ENCODE peak calls at places on chromosomes 7 and 10, in eight cellular contexts. I is activated T-helper 9 cell treated with anti-CD3 and anti-CD28 coated beads, Interleukin-2, amount 50 U/mL, for 16 hours; M is NCI-H2029; T is NCI-H1105 treated with DMSO at 0.1 percent for 48 hours; B is heart left ventricle; F is mesothelial cell of epicardium; C is Right ventricle myocardium inferior; A is activated CD4-positive, alpha-beta T cell treated with anti-CD3 and anti-CD28 coated beads for 48 hours. N is an unnamed sample.

GRCh38 chr10:77163670-77164348 is 473.8 kb downstream of the KCNMA1 start:
- DNase-seq in I (no peak), M (no peak), T (no peak), B (no peak), F (no peak), C (no peak), A (no peak), N (peak; percentile 95)

GRCh38 chr10:3943695-3944257 is 158.8 kb upstream of the KLF6 start:
- DNase-seq in I (no peak), M (no peak), T (no peak), B (no peak), F (no peak), C (no peak), A (no peak), N (no peak)

GRCh38 chr7:44615149-44615611 is 8.8 kb downstream of the OGDH start:
- DNase-seq in I (no peak), M (no peak), T (no peak), B (peak; percentile 52), F (no peak), C (no peak), A (no peak), N (no peak)

GRCh38 chr7:134562136-134562535 is 13.2 kb downstream of the AKR1B15 start:
- DNase-seq in I (no peak), M (no peak), T (no peak), B (no peak), F (no peak), C (no peak), A (no peak), N (peak; percentile 81)

GRCh38 chr7:128200376-128200775 is 40.7 kb upstream of the LEP start:
- DNase-seq in I (no peak), M (no peak), T (no peak), B (no peak), F (no peak), C (no peak), A (no peak), N (no peak)

GRCh38 chr7:158110034-158110590 is 477.5 kb downstream of the PTPRN2 start:
- DNase-seq in I (no peak), M (no peak), T (no peak), B (no peak), F (no peak), C (no peak), A (no peak), N (no peak)

GRCh38 chr7:44136731-44137130 is 4.4 kb downstream of the MYL7 start:
- DNase-seq in I (no peak), M (no peak), T (no peak), B (no peak), F (no peak), C (no peak), A (no peak), N (no peak)

GRCh38 chr10:93063217-93063976 is 2.8 kb downstream of the CYP26C1 start:
- DNase-seq in I (no peak), M (no peak), T (no peak), B (no peak), F (no peak), C (no peak), A (no peak), N (no peak)

GRCh38 chr7:77985232-77985973 is 186.8 kb downstream of the PHTF2 start:
- DNase-seq in I (no peak), M (no peak), T (no peak), B (no peak), F (no peak), C (no peak), A (no peak), N (no peak)

GRCh38 chr7:85030893-85031292 is 156.0 kb downstream of the SEMA3D start:
- DNase-seq in I (no peak), M (no peak), T (peak; percentile 22), B (no peak), F (no peak), C (no peak), A (no peak), N (peak; percentile 37)

GRCh38 chr10:101766306-101766705 is 9.6 kb downstream of the FGF8 start:
- DNase-seq in I (no peak), M (no peak), T (no peak), B (no peak), F (no peak), C (no peak), A (no peak), N (no peak)

GRCh38 chr7:1758417-1758858 is 88.4 kb downstream of the ELFN1 start:
- DNase-seq in I (no peak), M (peak; percentile 18), T (peak; percentile 13), B (peak; percentile 53), F (no peak), C (peak; percentile 72), A (peak; percentile 56), N (peak; percentile 48)

GRCh38 chr7:38704041-38704547 is 72.9 kb upstream of the AMPH start:
- DNase-seq in I (no peak), M (no peak), T (no peak), B (no peak), F (no peak), C (no peak), A (no peak), N (no peak)

GRCh38 chr7:82209200-82209599 is 234.4 kb downstream of the CACNA2D1 start:
- DNase-seq in I (no peak), M (no peak), T (no peak), B (no peak), F (no peak), C (no peak), A (no peak), N (no peak)

GRCh38 chr10:64507869-64508609 is 986.8 kb downstream of the REEP3 start:
- DNase-seq in I (no peak), M (no peak), T (no peak), B (no peak), F (no peak), C (no peak), A (no peak), N (no peak)

GRCh38 chr7:74627699-74628411 is 29.7 kb upstream of the GTF2I start:
- DNase-seq in I (no peak), M (peak; percentile 50), T (peak; percentile 92), B (no peak), F (no peak), C (no peak), A (no peak), N (peak; percentile 96)

GRCh38 chr7:151884276-151885201 is 7.6 kb upstream of the PRKAG2 start:
- DNase-seq in I (no peak), M (no peak), T (no peak), B (no peak), F (no peak), C (no peak), A (no peak), N (no peak)

GRCh38 chr10:21981118-21981517 is 22.4 kb downstream of the DNAJC1 start:
- DNase-seq in I (no peak), M (no peak), T (no peak), B (no peak), F (no peak), C (no peak), A (no peak), N (no peak)

GRCh38 chr7:155496267-155497005 is 38.5 kb downstream of the EN2 start:
- DNase-seq in I (no peak), M (no peak), T (no peak), B (no peak), F (no peak), C (no peak), A (no peak), N (no peak)

GRCh38 chr7:156942708-156943090 is 6.8 kb upstream of the NOM1 start:
- DNase-seq in I (no peak), M (no peak), T (no peak), B (no peak), F (no peak), C (no peak), A (peak; percentile 39), N (no peak)

GRCh38 chr7:92598310-92598981 is 8.3 kb upstream of the FAM133B start:
- DNase-seq in I (no peak), M (no peak), T (no peak), B (no peak), F (no peak), C (no peak), A (peak; percentile 23), N (no peak)

GRCh38 chr10:100325164-100325563 is 4.9 kb downstream of the PKD2L1 start:
- DNase-seq in I (no peak), M (no peak), T (no peak), B (no peak), F (no peak), C (no peak), A (no peak), N (peak; percentile 37)

GRCh38 chr7:90216080-90216674 is 4.6 kb downstream of the STEAP2 start:
- DNase-seq in I (no peak), M (no peak), T (no peak), B (no peak), F (no peak), C (no peak), A (no peak), N (no peak)

GRCh38 chr10:4246881-4247358 is 461.9 kb upstream of the KLF6 start:
- DNase-seq in I (no peak), M (no peak), T (no peak), B (no peak), F (no peak), C (no peak), A (no peak), N (peak; percentile 70)

GRCh38 chr7:91083855-91084644 is 180.2 kb upstream of the FZD1 start:
- DNase-seq in I (no peak), M (peak; percentile 35), T (no peak), B (peak; percentile 72), F (no peak), C (peak; percentile 57), A (peak; percentile 51), N (peak; percentile 91)

GRCh38 chr10:22997102-22997501 is 69.2 kb downstream of the ARMC3 start:
- DNase-seq in I (no peak), M (no peak), T (no peak), B (no peak), F (no peak), C (no peak), A (no peak), N (peak; percentile 30)

GRCh38 chr10:125200396-125200795 is 40.0 kb upstream of the CTBP2 start:
- DNase-seq in I (no peak), M (no peak), T (no peak), B (no peak), F (no peak), C (no peak), A (no peak), N (no peak)

GRCh38 chr10:100382553-100382952 is 35.5 kb downstream of the SCD start:
- DNase-seq in I (no peak), M (no peak), T (no peak), B (no peak), F (no peak), C (no peak), A (no peak), N (no peak)

GRCh38 chr10:101130984-101131961 is at the start of gene TLX1:
- DNase-seq in I (no peak), M (no peak), T (peak; percentile 61), B (no peak), F (no peak), C (no peak), A (no peak), N (no peak)

N was measured in myocyte.